ENCODE peak calls at places on chromosomes 11 and 22, in six cellular contexts. B, R, E, X, G and A are unnamed samples.

GRCh38 chr11:33829430-33830141 is 55.3 kb upstream of the FBXO3 start:
- DNase-seq in B (peak), R (peak), E (peak), X (peak), G (peak), A (no peak)

GRCh38 chr11:122727101-122727929 is 71.8 kb downstream of the UBASH3B start:
- DNase-seq in B (no peak), R (no peak), E (peak), X (no peak), G (no peak), A (no peak)

GRCh38 chr11:124310746-124311145 is 3.0 kb downstream of the OR8D1 start:
- DNase-seq in B (peak), R (no peak), E (no peak), X (no peak), G (peak), A (no peak)

GRCh38 chr11:113796663-113797259 is 17.2 kb downstream of the CLDN25 start:
- DNase-seq in B (peak), R (no peak), E (no peak), X (peak), G (peak), A (peak)

GRCh38 chr11:34624069-34624468 is 3.2 kb downstream of the EHF start:
- DNase-seq in B (no peak), R (no peak), E (peak), X (no peak), G (no peak), A (no peak)

GRCh38 chr11:2824851-2825250 is 60.7 kb downstream of the CDKN1C start:
- DNase-seq in B (no peak), R (no peak), E (no peak), X (no peak), G (no peak), A (no peak)

GRCh38 chr11:112377946-112378345 is 117.3 kb upstream of the PLET1 start:
- DNase-seq in B (no peak), R (no peak), E (no peak), X (no peak), G (no peak), A (no peak)

GRCh38 chr11:12090061-12090572 is 20.3 kb upstream of the MICAL2 start:
- DNase-seq in B (peak), R (no peak), E (no peak), X (no peak), G (peak), A (peak)

GRCh38 chr22:36879775-36880174 is 19.0 kb downstream of the NCF4 start:
- DNase-seq in B (peak), R (no peak), E (no peak), X (no peak), G (peak), A (no peak)

GRCh38 chr22:46628756-46629155 is 8.6 kb downstream of the GRAMD4 start:
- DNase-seq in B (no peak), R (no peak), E (no peak), X (no peak), G (no peak), A (no peak)

GRCh38 chr11:125153837-125154236 is 10.7 kb upstream of the PKNOX2 start:
- DNase-seq in B (no peak), R (no peak), E (no peak), X (no peak), G (no peak), A (no peak)

GRCh38 chr22:37232140-37232998 is 11.7 kb downstream of the RAC2 start:
- DNase-seq in B (no peak), R (no peak), E (no peak), X (no peak), G (no peak), A (no peak)

GRCh38 chr11:64874308-64874707 is 4.1 kb downstream of the EHD1 start:
- DNase-seq in B (no peak), R (no peak), E (no peak), X (no peak), G (no peak), A (no peak)

GRCh38 chr22:36885474-36885873 is 24.7 kb downstream of the NCF4 start:
- DNase-seq in B (peak), R (no peak), E (no peak), X (no peak), G (no peak), A (no peak)

GRCh38 chr22:43860126-43860525 is 2.2 kb downstream of the SULT4A1 start:
- DNase-seq in B (no peak), R (no peak), E (no peak), X (no peak), G (no peak), A (no peak)

GRCh38 chr22:33035276-33035863 is 22.8 kb downstream of the SYN3 start:
- DNase-seq in B (no peak), R (no peak), E (no peak), X (no peak), G (no peak), A (no peak)

GRCh38 chr11:122491486-122491885 is 164.0 kb upstream of the UBASH3B start:
- DNase-seq in B (peak), R (no peak), E (no peak), X (no peak), G (peak), A (peak)

GRCh38 chr11:116217006-116217405 is 555.8 kb downstream of the BUD13 start:
- DNase-seq in B (peak), R (no peak), E (peak), X (peak), G (peak), A (peak)

GRCh38 chr11:105935791-105936190 is 86.2 kb downstream of the MSANTD4 start:
- DNase-seq in B (peak), R (no peak), E (no peak), X (no peak), G (peak), A (peak)

GRCh38 chr11:9617960-9618359 is 44.5 kb downstream of the WEE1 start:
- DNase-seq in B (no peak), R (no peak), E (no peak), X (no peak), G (peak), A (no peak)

GRCh38 chr11:95788921-95789505 is 569 bp downstream of the FAM76B start:
- DNase-seq in B (peak), R (peak), E (peak), X (peak), G (peak), A (peak)

GRCh38 chr11:942853-943252 is 17.2 kb downstream of the AP2A2 start:
- DNase-seq in B (peak), R (no peak), E (no peak), X (no peak), G (peak), A (no peak)

GRCh38 chr11:117037279-117037951 is 60.8 kb downstream of the SIK3 start:
- DNase-seq in B (no peak), R (no peak), E (no peak), X (no peak), G (peak), A (no peak)

GRCh38 chr22:35643991-35644390 is 4.3 kb upstream of the APOL6 start:
- DNase-seq in B (no peak), R (no peak), E (no peak), X (no peak), G (no peak), A (no peak)

GRCh38 chr11:77602385-77603105 is 12.8 kb downstream of the AQP11 start:
- DNase-seq in B (peak), R (no peak), E (no peak), X (peak), G (peak), A (no peak)

GRCh38 chr22:20748820-20749428 is 25.0 kb upstream of the SERPIND1 start:
- DNase-seq in B (peak), R (no peak), E (no peak), X (no peak), G (no peak), A (no peak)

GRCh38 chr11:78239781-78240180 is 51.1 kb downstream of the USP35 start:
- DNase-seq in B (no peak), R (no peak), E (no peak), X (no peak), G (no peak), A (no peak)

GRCh38 chr11:67396587-67397398 is 4.9 kb downstream of the PPP1CA start:
- DNase-seq in B (no peak), R (no peak), E (no peak), X (no peak), G (no peak), A (peak)

GRCh38 chr22:22882033-22882717 is 5.4 kb upstream of the IGLL5 start:
- DNase-seq in B (no peak), R (no peak), E (peak), X (no peak), G (no peak), A (no peak)

GRCh38 chr11:78392854-78393253 is 24.8 kb downstream of the GAB2 start:
- DNase-seq in B (no peak), R (no peak), E (no peak), X (no peak), G (no peak), A (no peak)

GRCh38 chr22:23538502-23538860 is 41.6 kb downstream of the IGLL1 start:
- DNase-seq in B (peak), R (no peak), E (no peak), X (no peak), G (no peak), A (no peak)

GRCh38 chr22:30325065-30325720 is 1.5 kb downstream of the TBC1D10A start:
- DNase-seq in B (peak), R (no peak), E (no peak), X (peak), G (peak), A (no peak)

GRCh38 chr11:6480299-6480914 is 724 bp downstream of the ARFIP2 start:
- DNase-seq in B (peak), R (no peak), E (no peak), X (no peak), G (no peak), A (no peak)

GRCh38 chr11:26584818-26585217 is 12.8 kb upstream of the MUC15 start:
- DNase-seq in B (no peak), R (no peak), E (no peak), X (no peak), G (no peak), A (no peak)

GRCh38 chr11:36306888-36307287 is 10.8 kb downstream of the PRR5L start:
- DNase-seq in B (peak), R (no peak), E (no peak), X (no peak), G (peak), A (peak)